ENCODE peak calls at places on chromosome 9, in eight cellular contexts. E, J, Z, L, I, U, O and X are unnamed samples.

GRCh38 chr9:92395617-92396016 is 8.8 kb downstream of the OGN start:
- DNase-seq in E (no peak), J (no peak), Z (no peak), L (no peak), I (no peak), U (no peak), O (no peak), X (no peak)

GRCh38 chr9:7967093-7967827 is 167.7 kb upstream of the DMAC1 start:
- DNase-seq in E (no peak), J (no peak), Z (no peak), L (no peak), I (no peak), U (no peak), O (peak), X (no peak)

GRCh38 chr9:23717505-23717904 is 108.5 kb downstream of the ELAVL2 start:
- DNase-seq in E (no peak), J (no peak), Z (no peak), L (no peak), I (no peak), U (no peak), O (no peak), X (no peak)

GRCh38 chr9:13787234-13787833 is 507.8 kb upstream of the MPDZ start:
- DNase-seq in E (no peak), J (no peak), Z (no peak), L (peak), I (no peak), U (no peak), O (peak), X (no peak)

GRCh38 chr9:9949948-9950347 is 662.9 kb downstream of the PTPRD start:
- DNase-seq in E (no peak), J (no peak), Z (no peak), L (no peak), I (no peak), U (no peak), O (no peak), X (no peak)

GRCh38 chr9:128416014-128416413 is 4.6 kb upstream of the CERCAM start:
- DNase-seq in E (no peak), J (no peak), Z (no peak), L (no peak), I (no peak), U (no peak), O (peak), X (no peak)

GRCh38 chr9:33165263-33166151 is 1.6 kb downstream of the B4GALT1 start:
- DNase-seq in E (peak), J (peak), Z (peak), L (peak), I (peak), U (peak), O (peak), X (peak)

GRCh38 chr9:127884427-127884911 is 7.0 kb upstream of the AK1 start:
- DNase-seq in E (peak), J (no peak), Z (peak), L (no peak), I (no peak), U (no peak), O (peak), X (no peak)

GRCh38 chr9:90642570-90643539 is at the start of gene DIRAS2:
- DNase-seq in E (peak), J (no peak), Z (peak), L (peak), I (peak), U (no peak), O (peak), X (peak)

GRCh38 chr9:76684213-76684612 is 80.0 kb upstream of the PCA3 start:
- DNase-seq in E (no peak), J (no peak), Z (no peak), L (no peak), I (no peak), U (no peak), O (no peak), X (no peak)

GRCh38 chr9:16516887-16517286 is 353.6 kb downstream of the BNC2 start:
- DNase-seq in E (no peak), J (no peak), Z (no peak), L (peak), I (no peak), U (no peak), O (no peak), X (no peak)

GRCh38 chr9:125638239-125638638 is 68.8 kb downstream of the MAPKAP1 start:
- DNase-seq in E (no peak), J (no peak), Z (no peak), L (no peak), I (no peak), U (no peak), O (no peak), X (no peak)

GRCh38 chr9:33959725-33960124 is 89.0 kb downstream of the UBAP2 start:
- DNase-seq in E (no peak), J (no peak), Z (no peak), L (no peak), I (no peak), U (no peak), O (no peak), X (no peak)

GRCh38 chr9:33450747-33451146 is 3.4 kb upstream of the AQP3 start:
- DNase-seq in E (no peak), J (no peak), Z (no peak), L (no peak), I (no peak), U (no peak), O (no peak), X (no peak)

GRCh38 chr9:5099466-5099865 is 86.0 kb downstream of the INSL6 start:
- DNase-seq in E (no peak), J (no peak), Z (no peak), L (no peak), I (no peak), U (no peak), O (no peak), X (no peak)

GRCh38 chr9:34611251-34611810 is 566 bp downstream of the RPP25L start:
- DNase-seq in E (no peak), J (no peak), Z (no peak), L (no peak), I (no peak), U (no peak), O (no peak), X (no peak)

GRCh38 chr9:34559616-34560546 is 29.6 kb downstream of the CNTFR start:
- DNase-seq in E (peak), J (no peak), Z (no peak), L (peak), I (peak), U (no peak), O (no peak), X (no peak)

GRCh38 chr9:83059417-83059816 is 3.5 kb downstream of the RASEF start:
- DNase-seq in E (no peak), J (no peak), Z (no peak), L (no peak), I (peak), U (no peak), O (peak), X (no peak)

GRCh38 chr9:124133752-124134151 is 122.2 kb downstream of the LHX2 start:
- DNase-seq in E (peak), J (no peak), Z (no peak), L (peak), I (peak), U (no peak), O (peak), X (peak)

GRCh38 chr9:131503626-131504465 is 1.1 kb downstream of the POMT1 start:
- DNase-seq in E (no peak), J (no peak), Z (no peak), L (peak), I (peak), U (no peak), O (peak), X (no peak)

GRCh38 chr9:131499254-131499653 is 3.5 kb upstream of the POMT1 start:
- DNase-seq in E (no peak), J (no peak), Z (no peak), L (no peak), I (no peak), U (no peak), O (no peak), X (no peak)

GRCh38 chr9:131502781-131503625 is at the start of gene POMT1:
- DNase-seq in E (peak), J (peak), Z (peak), L (peak), I (peak), U (peak), O (peak), X (peak)

GRCh38 chr9:131500377-131500776 is 2.3 kb upstream of the POMT1 start:
- DNase-seq in E (no peak), J (peak), Z (no peak), L (no peak), I (peak), U (no peak), O (no peak), X (no peak)

GRCh38 chr9:131500939-131501541 is 1.7 kb upstream of the POMT1 start:
- DNase-seq in E (no peak), J (no peak), Z (no peak), L (peak), I (no peak), U (no peak), O (no peak), X (no peak)
- TF ChIP-seq POLR2A in E (no peak), J (no peak), Z (no peak), L (no peak), I (no peak), U (no peak), O (no peak), X (no peak)

GRCh38 chr9:98850851-98851729 is 43.6 kb downstream of the GALNT12 start:
- DNase-seq in E (no peak), J (no peak), Z (no peak), L (no peak), I (no peak), U (no peak), O (no peak), X (no peak)
- H3K27ac ChIP-seq in E (no peak), J (no peak), Z (no peak), L (no peak), I (peak), U (no peak), O (no peak), X (no peak)

DNA sequence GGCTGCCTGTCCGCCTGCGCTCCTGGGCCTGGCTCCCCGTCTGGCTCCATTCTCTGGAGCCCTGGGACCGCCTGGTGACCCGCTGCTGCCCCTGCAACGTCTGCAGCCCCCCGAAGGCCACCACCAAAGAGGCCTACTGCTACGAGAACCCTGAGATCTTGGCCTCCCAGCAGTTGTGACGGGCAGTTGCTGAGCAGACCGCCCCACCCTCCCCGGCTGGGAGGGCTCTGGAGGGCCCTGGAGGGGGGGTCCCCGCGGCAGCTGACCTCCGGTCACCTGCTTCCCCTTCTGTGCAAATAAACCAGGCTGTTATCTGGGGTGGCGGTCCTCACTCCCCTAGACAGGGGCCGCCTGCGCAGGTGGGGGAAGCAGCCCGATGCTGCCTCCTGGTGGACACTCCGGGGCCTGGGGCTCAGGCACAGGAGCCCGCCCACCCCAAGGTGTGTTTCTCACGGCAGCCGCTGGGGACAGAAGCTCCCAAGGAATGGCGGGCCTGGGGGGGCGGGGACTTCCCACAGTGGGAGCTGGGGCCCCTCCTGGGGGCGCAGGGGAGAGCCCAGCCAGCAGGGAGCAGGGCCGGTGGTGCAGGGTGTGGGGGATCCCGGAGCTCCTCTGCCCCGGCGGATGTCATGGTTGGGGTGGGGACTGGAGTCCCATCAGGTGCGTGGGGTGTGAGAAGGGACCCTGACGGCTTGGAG is 4.7 kb upstream of the TUBB4B start:
- DNase-seq in E (peak), J (peak), Z (peak), L (peak), I (peak), U (no peak), O (peak), X (peak)
- TF ChIP-seq POLR2A in E (no peak), J (no peak), Z (no peak), L (no peak), I (no peak), U (no peak), O (no peak), X (no peak)

GRCh38 chr9:114005371-114006154 is 72.5 kb downstream of the AMBP start:
- DNase-seq in E (peak), J (no peak), Z (peak), L (no peak), I (no peak), U (no peak), O (no peak), X (peak)
- H3K27ac ChIP-seq in E (no peak), J (no peak), Z (no peak), L (no peak), I (no peak), U (no peak), O (no peak), X (no peak)

GRCh38 chr9:86253577-86253976 is 5.9 kb downstream of the C9orf153 start:
- DNase-seq in E (no peak), J (no peak), Z (no peak), L (no peak), I (no peak), U (no peak), O (no peak), X (no peak)
- TF ChIP-seq POLR2A in E (no peak), J (no peak), Z (no peak), L (no peak), I (no peak), U (no peak), O (no peak), X (no peak)

DNA sequence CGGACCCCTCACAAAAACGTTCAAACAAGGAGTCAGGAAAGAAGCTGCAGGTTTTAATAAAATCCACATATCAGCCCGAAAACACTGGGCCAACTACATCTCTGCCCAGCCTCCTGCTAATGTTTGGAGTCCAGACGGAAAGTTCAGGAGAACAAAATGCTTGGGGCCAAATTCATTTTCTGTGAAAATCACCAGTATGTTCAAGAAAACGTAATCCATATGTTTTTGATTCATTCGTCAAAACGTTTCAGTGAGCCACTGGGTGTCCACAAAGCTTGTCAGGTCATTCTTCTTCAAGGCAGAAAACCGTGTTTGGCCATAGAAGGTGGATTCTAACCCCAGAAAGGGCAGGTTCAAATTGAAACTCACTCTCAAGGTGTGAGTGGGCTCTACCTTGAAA is 87.6 kb upstream of the GAS1 start:
- DNase-seq in E (no peak), J (no peak), Z (no peak), L (no peak), I (no peak), U (no peak), O (no peak), X (no peak)
- H3K27ac ChIP-seq in E (no peak), J (no peak), Z (no peak), L (no peak), I (peak), U (no peak), O (no peak), X (no peak)